ENCODE peak calls at places on chromosomes 3 and 15, in five cellular contexts. V, D, W, T and Q are unnamed samples.

GRCh38 chr15:85607842-85608241 is 186.9 kb downstream of the KLHL25 start:
- DNase-seq in W (no peak), V (no peak), T (no peak), D (no peak), Q (no peak)

GRCh38 chr3:171770689-171771620 is 39.3 kb downstream of the PLD1 start:
- DNase-seq in D (no peak), T (no peak), V (no peak), W (no peak), Q (peak)

GRCh38 chr3:105277656-105278055 is 89.1 kb upstream of the ALCAM start:
- DNase-seq in W (no peak), T (no peak), D (no peak), V (no peak), Q (no peak)

GRCh38 chr3:183508818-183509217 is 46.7 kb downstream of the KLHL6 start:
- DNase-seq in D (no peak), V (no peak), W (no peak), T (no peak), Q (no peak)

GRCh38 chr3:104740874-104741273 is 625.8 kb upstream of the ALCAM start:
- DNase-seq in D (no peak), T (no peak), W (no peak), V (no peak), Q (no peak)

GRCh38 chr3:94561094-94561493 is 498.2 kb downstream of the NSUN3 start:
- DNase-seq in D (no peak), T (no peak), V (no peak), W (no peak), Q (no peak)

GRCh38 chr15:42279234-42279723 is 6.0 kb upstream of the TMEM87A start:
- DNase-seq in D (no peak), V (no peak), W (no peak), T (no peak), Q (no peak)

GRCh38 chr3:125116311-125117069 is 60.7 kb upstream of the HEG1 start:
- DNase-seq in V (no peak), W (no peak), D (no peak), T (no peak), Q (no peak)

GRCh38 chr3:197547618-197548017 is 8.2 kb downstream of the BDH1 start:
- DNase-seq in T (no peak), W (no peak), D (no peak), V (no peak), Q (no peak)

GRCh38 chr3:59106085-59106629 is 56.3 kb upstream of the CFAP20DC start:
- DNase-seq in V (no peak), W (no peak), D (no peak), T (no peak), Q (no peak)

GRCh38 chr15:72229076-72229946 is 1.7 kb downstream of the PKM start:
- DNase-seq in D (no peak), T (no peak), V (no peak), W (peak), Q (no peak)

GRCh38 chr3:195467641-195468390 is 25.0 kb upstream of the ACAP2 start:
- DNase-seq in W (no peak), T (no peak), D (no peak), V (no peak), Q (no peak)

GRCh38 chr3:158094235-158094916 is 11.8 kb downstream of the SHOX2 start:
- DNase-seq in V (no peak), W (no peak), D (no peak), T (no peak), Q (peak)

GRCh38 chr3:125470671-125471070 is 49.3 kb downstream of the SNX4 start:
- DNase-seq in T (no peak), D (no peak), W (no peak), V (no peak), Q (no peak)

GRCh38 chr15:28094732-28095521 is 4.2 kb downstream of the OCA2 start:
- DNase-seq in W (no peak), V (no peak), T (no peak), D (no peak), Q (peak)